ENCODE peak calls at places on chromosomes 11 and 22, in eight cellular contexts. B is HCEC 1CT; I is activated CD4-positive, CD25-positive, alpha-beta regulatory T cell treated with anti-CD3 and anti-CD28 coated beads, Interleukin-2, amount 50 U/mL, for 72 hours; K is activated CD4-positive, alpha-beta T cell treated with anti-CD3 and anti-CD28 coated beads, Interleukin-2, amount 50 U/mL, for 1 hour; P is NCI-H1105; A is non-pigmented ciliary epithelial cell; Z is nephron progenitor cell; W is AG09319. U is an unnamed sample.

GRCh38 chr11:110432713-110433392 is 3.1 kb downstream of the FDX1 start:
- DNase-seq in B (no peak), I (no peak), K (no peak), P (no peak), A (no peak), Z (no peak), W (no peak), U (no peak)

GRCh38 chr11:61162092-61162935 is 1.1 kb upstream of the VPS37C start:
- DNase-seq in B (peak), I (no peak), K (no peak), P (peak), A (no peak), Z (peak), W (no peak), U (no peak)

GRCh38 chr11:72814831-72815618 is 814 bp downstream of the ATG16L2 start:
- DNase-seq in B (peak), I (no peak), K (no peak), P (peak), A (no peak), Z (no peak), W (no peak), U (no peak)

GRCh38 chr11:47723041-47723440 is 7.9 kb upstream of the AGBL2 start:
- DNase-seq in B (no peak), I (no peak), K (no peak), P (no peak), A (no peak), Z (no peak), W (no peak), U (no peak)

GRCh38 chr11:117839234-117839882 is 14.8 kb upstream of the FXYD2 start:
- DNase-seq in B (no peak), I (peak), K (no peak), P (no peak), A (no peak), Z (no peak), W (no peak), U (no peak)

GRCh38 chr11:63670077-63670737 is 969 bp downstream of the ATL3 start:
- DNase-seq in B (peak), I (no peak), K (no peak), P (no peak), A (no peak), Z (no peak), W (no peak), U (no peak)

GRCh38 chr11:34337016-34337415 is 20.8 kb downstream of the ABTB2 start:
- DNase-seq in B (no peak), I (no peak), K (no peak), P (no peak), A (no peak), Z (no peak), W (no peak), U (no peak)

GRCh38 chr22:37967637-37968451 is 14.3 kb downstream of the POLR2F start:
- DNase-seq in B (no peak), I (no peak), K (no peak), P (no peak), A (no peak), Z (no peak), W (no peak), U (no peak)

GRCh38 chr22:19174106-19175025 is 4.2 kb downstream of the SLC25A1 start:
- DNase-seq in B (peak), I (no peak), K (no peak), P (no peak), A (no peak), Z (peak), W (no peak), U (peak)

GRCh38 chr22:48705159-48705916 is 1122.3 kb downstream of the BRD1 start:
- DNase-seq in B (no peak), I (no peak), K (no peak), P (no peak), A (no peak), Z (no peak), W (no peak), U (no peak)

GRCh38 chr11:69664103-69664775 is 10.9 kb downstream of the LTO1 start:
- DNase-seq in B (no peak), I (no peak), K (no peak), P (no peak), A (no peak), Z (no peak), W (no peak), U (no peak)

GRCh38 chr22:22700631-22701030 is 56.2 kb downstream of the GGTLC2 start:
- DNase-seq in B (no peak), I (no peak), K (no peak), P (no peak), A (no peak), Z (no peak), W (no peak), U (no peak)

U was measured in HFF-Myc.